ENCODE peak calls at places on chromosomes 5 and 9, in nine cellular contexts. J, R, X, T, B, W, N, S and U are unnamed samples.

GRCh38 chr9:130301483-130302286 is 36.1 kb downstream of the HMCN2 start:
- DNase-seq in N (no peak), S (peak; percentile 47), R (no peak), B (no peak), J (peak; percentile 51), X (no peak), T (no peak), W (no peak), U (no peak)

GRCh38 chr5:32428426-32428825 is 16.1 kb downstream of the ZFR start:
- DNase-seq in T (no peak), N (no peak), S (no peak), J (no peak), R (no peak), B (no peak), X (no peak), W (no peak), U (no peak)

GRCh38 chr9:115845648-115846312 is 307.8 kb upstream of the PAPPA start:
- DNase-seq in J (peak; percentile 63), X (no peak), W (no peak), T (no peak), S (peak; percentile 9), N (no peak), B (no peak), R (no peak), U (no peak)

GRCh38 chr5:147396070-147396469 is 113.8 kb downstream of the DPYSL3 start:
- DNase-seq in J (no peak), W (no peak), T (no peak), N (no peak), B (no peak), X (no peak), S (no peak), R (no peak), U (no peak)

GRCh38 chr5:165202144-165202910 is 1696.9 kb downstream of the MAT2B start:
- DNase-seq in R (no peak), N (no peak), J (peak; percentile 4), S (no peak), T (no peak), W (no peak), B (no peak), X (no peak), U (no peak)

GRCh38 chr5:125235995-125236394 is 489.6 kb upstream of the ZNF608 start:
- DNase-seq in T (no peak), S (no peak), J (no peak), R (no peak), W (no peak), B (no peak), N (no peak), X (no peak), U (no peak)

GRCh38 chr5:130198927-130199326 is 294.7 kb downstream of the CHSY3 start:
- DNase-seq in T (no peak), R (no peak), N (no peak), J (peak; percentile 18), B (no peak), W (no peak), X (no peak), S (peak; percentile 55), U (peak; percentile 42)

GRCh38 chr9:101354143-101354764 is 30.6 kb downstream of the BAAT start:
- DNase-seq in S (no peak), R (no peak), B (no peak), T (no peak), N (no peak), J (no peak), X (no peak), W (no peak), U (no peak)